ENCODE peak calls at places on chromosomes 2 and 18, in six cellular contexts. Q is HT1080; N is NCI-H1930; T is GM12864; P is naive thymus-derived CD4-positive, alpha-beta T cell; E is C1 segment of cervical spinal cord. W is an unnamed sample.

GRCh38 chr2:9692392-9693137 is 61.8 kb upstream of the YWHAQ start:
- DNase-seq in Q (peak), N (no peak), T (no peak), P (no peak), E (peak), W (no peak)

GRCh38 chr2:160590664-160591063 is 97.1 kb upstream of the RBMS1 start:
- DNase-seq in Q (no peak), N (no peak), T (no peak), P (no peak), E (no peak), W (no peak)

GRCh38 chr2:27431395-27431794 is 3.0 kb downstream of the NRBP1 start:
- DNase-seq in Q (peak), N (no peak), T (no peak), P (no peak), E (no peak), W (no peak)

GRCh38 chr2:73004466-73004865 is 67.0 kb downstream of the SFXN5 start:
- DNase-seq in Q (no peak), N (no peak), T (no peak), P (no peak), E (no peak), W (no peak)

GRCh38 chr2:82043867-82044266 is 1739.3 kb upstream of the LRRTM1 start:
- DNase-seq in Q (no peak), N (no peak), T (no peak), P (no peak), E (no peak), W (no peak)

GRCh38 chr18:35938562-35938961 is 33.9 kb upstream of the RMP24 start:
- DNase-seq in Q (no peak), N (no peak), T (no peak), P (no peak), E (no peak), W (no peak)

GRCh38 chr2:68709421-68709911 is 25.1 kb upstream of the ARHGAP25 start:
- DNase-seq in Q (peak), N (peak), T (no peak), P (peak), E (no peak), W (peak)

GRCh38 chr2:95329401-95329800 is 32.3 kb downstream of the KCNIP3 start:
- DNase-seq in Q (no peak), N (no peak), T (no peak), P (no peak), E (no peak), W (no peak)

GRCh38 chr18:33871363-33872025 is 293.5 kb downstream of the ASXL3 start:
- DNase-seq in Q (no peak), N (no peak), T (no peak), P (no peak), E (no peak), W (no peak)

GRCh38 chr2:191018663-191019119 is 4.7 kb upstream of the STAT1 start:
- DNase-seq in Q (no peak), N (no peak), T (no peak), P (no peak), E (no peak), W (peak)

GRCh38 chr2:223099561-223099960 is 47.6 kb downstream of the KCNE4 start:
- DNase-seq in Q (no peak), N (no peak), T (no peak), P (no peak), E (no peak), W (no peak)

GRCh38 chr2:204933735-204934361 is 388.6 kb downstream of the PARD3B start:
- DNase-seq in Q (no peak), N (no peak), T (no peak), P (no peak), E (no peak), W (no peak)

GRCh38 chr18:34212511-34212910 is 12.2 kb downstream of the NOL4 start:
- DNase-seq in Q (no peak), N (no peak), T (no peak), P (no peak), E (no peak), W (no peak)